ENCODE peak calls at places on chromosomes 3 and 15, in nine cellular contexts. U, W, R, J, C, Q, K, N and B are unnamed samples.

GRCh38 chr3:16873872-16874271 is 10.9 kb upstream of the PLCL2 start:
- DNase-seq in Q (no peak), R (no peak), N (no peak), J (no peak), W (no peak), U (no peak), C (no peak), K (no peak), B (no peak)

GRCh38 chr15:78033864-78034263 is 43.6 kb downstream of the TBC1D2B start:
- DNase-seq in J (no peak), C (no peak), U (no peak), K (no peak), W (no peak), Q (no peak), N (no peak), R (no peak), B (no peak)

GRCh38 chr15:96392380-96393208 is 62.1 kb downstream of the NR2F2 start:
- DNase-seq in C (no peak), W (no peak), N (no peak), R (no peak), Q (no peak), K (no peak), U (no peak), J (no peak), B (no peak)

GRCh38 chr15:43439268-43439667 is 53.7 kb downstream of the TP53BP1 start:
- DNase-seq in U (no peak), W (no peak), Q (no peak), R (no peak), C (no peak), J (no peak), N (no peak), K (no peak), B (no peak)

GRCh38 chr3:58588030-58588614 is 10.9 kb upstream of the FAM107A start:
- DNase-seq in R (no peak), C (no peak), W (no peak), J (no peak), K (no peak), Q (peak; percentile 36), N (peak; percentile 24), U (no peak), B (no peak)

GRCh38 chr15:88623061-88623460 is 1.9 kb downstream of the AEN start:
- DNase-seq in R (no peak), U (no peak), K (peak; percentile 74), C (no peak), Q (no peak), W (peak; percentile 64), N (peak; percentile 31), J (no peak), B (no peak)

GRCh38 chr15:91491131-91491950 is 362.2 kb upstream of the SLCO3A1 start:
- DNase-seq in W (no peak), J (no peak), U (no peak), K (peak; percentile 5), C (no peak), R (no peak), Q (no peak), N (no peak), B (no peak)

GRCh38 chr15:77251662-77252061 is 168.2 kb downstream of the PEAK1 start:
- DNase-seq in U (no peak), R (no peak), J (no peak), Q (no peak), C (no peak), W (no peak), K (peak; percentile 17), N (no peak), B (no peak)

GRCh38 chr3:156723182-156723619 is 48.8 kb downstream of the TIPARP start:
- DNase-seq in Q (no peak), U (no peak), J (no peak), K (peak; percentile 31), R (peak; percentile 32), N (no peak), W (no peak), C (no peak), B (no peak)

GRCh38 chr3:127549826-127550487 is 40.6 kb downstream of the TPRA1 start:
- DNase-seq in U (no peak), J (no peak), N (no peak), K (no peak), W (no peak), R (no peak), Q (no peak), C (no peak), B (no peak)

GRCh38 chr3:117958027-117958426 is 1076.6 kb downstream of the IGSF11 start:
- DNase-seq in J (no peak), Q (no peak), N (no peak), K (no peak), W (no peak), C (no peak), U (no peak), R (no peak), B (no peak)

GRCh38 chr3:177820683-177821316 is 623.5 kb upstream of the TBL1XR1 start:
- DNase-seq in R (no peak), Q (no peak), C (no peak), K (peak; percentile 86), J (no peak), N (peak; percentile 87), U (no peak), W (no peak), B (no peak)

GRCh38 chr3:194967126-194968117 is 281.7 kb downstream of the FAM43A start:
- DNase-seq in R (no peak), U (no peak), K (peak; percentile 17), N (no peak), Q (no peak), W (no peak), C (no peak), J (no peak), B (no peak)

GRCh38 chr3:105780114-105780513 is 88.7 kb downstream of the CBLB start:
- DNase-seq in R (no peak), Q (no peak), U (no peak), K (peak; percentile 73), W (no peak), J (no peak), N (no peak), C (no peak), B (no peak)

GRCh38 chr3:39211332-39212130 is 19.1 kb upstream of the XIRP1 start:
- DNase-seq in J (no peak), K (no peak), U (no peak), R (no peak), Q (no peak), N (no peak), W (no peak), C (peak; percentile 88), B (no peak)

GRCh38 chr3:159829056-159829995 is 159.3 kb upstream of the IL12A start:
- DNase-seq in W (no peak), N (no peak), U (no peak), Q (no peak), K (peak; percentile 94), R (peak; percentile 33), C (no peak), J (no peak), B (no peak)

GRCh38 chr3:74410276-74410941 is 204.1 kb downstream of the CNTN3 start:
- DNase-seq in Q (no peak), R (no peak), N (no peak), J (no peak), K (no peak), C (no peak), W (no peak), U (no peak), B (no peak)

GRCh38 chr3:187130346-187131066 is 8.8 kb downstream of the RPL39L start:
- DNase-seq in Q (no peak), U (no peak), R (no peak), J (peak; percentile 80), C (no peak), N (no peak), W (peak; percentile 6), K (peak; percentile 24), B (no peak)

GRCh38 chr3:183116051-183116614 is 16.8 kb upstream of the MCCC1 start:
- DNase-seq in K (no peak), Q (no peak), J (peak; percentile 99), N (peak; percentile 70), R (no peak), U (no peak), C (peak; percentile 44), W (no peak), B (peak; percentile 75)

GRCh38 chr15:58258501-58259274 is 120.5 kb downstream of the AQP9 start:
- DNase-seq in Q (no peak), K (no peak), J (no peak), N (no peak), C (no peak), W (no peak), R (no peak), U (no peak), B (no peak)

GRCh38 chr3:94394885-94395284 is 332.0 kb downstream of the NSUN3 start:
- DNase-seq in N (no peak), R (no peak), Q (peak; percentile 32), K (no peak), J (no peak), W (no peak), U (no peak), C (no peak), B (no peak)

GRCh38 chr3:40247714-40248113 is 61.8 kb upstream of the EIF1B start:
- DNase-seq in W (no peak), C (no peak), K (no peak), U (no peak), J (no peak), R (no peak), Q (no peak), N (no peak), B (no peak)